ENCODE peak calls at places on chromosomes 13 and 19, in four cellular contexts. One of them, this sample, is unnamed.

GRCh38 chr19:2034729-2035589 is 16.1 kb downstream of the MKNK2 start:
- DNase-seq in activated T-cell treated with anti-CD3 and anti-CD28 coated beads, Interleukin-2, amount 50 U/mL, for 1 hour: peak; percentile 74
- DNase-seq in OCI-LY7: peak; percentile 89
- DNase-seq in stimulated activated CD4-positive, alpha-beta T cell treated with anti-CD3 and anti-CD28 coated beads, Interleukin-2, amount 100 ng/mL, for 48 hours: peak; percentile 67
- DNase-seq in this sample: peak; percentile 74

GRCh38 chr13:98998831-98999634 is 21.2 kb upstream of the DOCK9 start:
- DNase-seq in stimulated activated CD4-positive, alpha-beta T cell treated with anti-CD3 and anti-CD28 coated beads, Interleukin-2, amount 100 ng/mL, for 48 hours: no peak
- DNase-seq in OCI-LY7: no peak
- DNase-seq in activated T-cell treated with anti-CD3 and anti-CD28 coated beads, Interleukin-2, amount 50 U/mL, for 1 hour: peak; percentile 43
- DNase-seq in this sample: no peak

GRCh38 chr19:16400911-16401675 is 70.7 kb downstream of the EPS15L1 start:
- DNase-seq in stimulated activated CD4-positive, alpha-beta T cell treated with anti-CD3 and anti-CD28 coated beads, Interleukin-2, amount 100 ng/mL, for 48 hours: no peak
- DNase-seq in OCI-LY7: no peak
- DNase-seq in activated T-cell treated with anti-CD3 and anti-CD28 coated beads, Interleukin-2, amount 50 U/mL, for 1 hour: no peak
- DNase-seq in this sample: no peak

GRCh38 chr13:93727301-93728141 is 500.9 kb downstream of the GPC6 start:
- DNase-seq in activated T-cell treated with anti-CD3 and anti-CD28 coated beads, Interleukin-2, amount 50 U/mL, for 1 hour: no peak
- DNase-seq in stimulated activated CD4-positive, alpha-beta T cell treated with anti-CD3 and anti-CD28 coated beads, Interleukin-2, amount 100 ng/mL, for 48 hours: no peak
- DNase-seq in OCI-LY7: no peak
- DNase-seq in this sample: no peak

GRCh38 chr19:6590458-6591319 is at the start of gene CD70:
- DNase-seq in stimulated activated CD4-positive, alpha-beta T cell treated with anti-CD3 and anti-CD28 coated beads, Interleukin-2, amount 100 ng/mL, for 48 hours: peak; percentile 44
- DNase-seq in OCI-LY7: peak; percentile 95
- DNase-seq in activated T-cell treated with anti-CD3 and anti-CD28 coated beads, Interleukin-2, amount 50 U/mL, for 1 hour: peak; percentile 53
- DNase-seq in this sample: peak; percentile 67

GRCh38 chr13:20136781-20137703 is 23.8 kb downstream of the GJA3 start:
- DNase-seq in stimulated activated CD4-positive, alpha-beta T cell treated with anti-CD3 and anti-CD28 coated beads, Interleukin-2, amount 100 ng/mL, for 48 hours: peak; percentile 56
- DNase-seq in activated T-cell treated with anti-CD3 and anti-CD28 coated beads, Interleukin-2, amount 50 U/mL, for 1 hour: peak; percentile 47
- DNase-seq in OCI-LY7: no peak
- DNase-seq in this sample: peak; percentile 65

GRCh38 chr19:31355330-31356289 is 6.4 kb upstream of the TSHZ3 start:
- DNase-seq in stimulated activated CD4-positive, alpha-beta T cell treated with anti-CD3 and anti-CD28 coated beads, Interleukin-2, amount 100 ng/mL, for 48 hours: no peak
- DNase-seq in activated T-cell treated with anti-CD3 and anti-CD28 coated beads, Interleukin-2, amount 50 U/mL, for 1 hour: no peak
- DNase-seq in OCI-LY7: no peak
- DNase-seq in this sample: no peak

GRCh38 chr19:2047449-2048103 is 3.5 kb downstream of the MKNK2 start:
- DNase-seq in OCI-LY7: no peak
- DNase-seq in stimulated activated CD4-positive, alpha-beta T cell treated with anti-CD3 and anti-CD28 coated beads, Interleukin-2, amount 100 ng/mL, for 48 hours: no peak
- DNase-seq in activated T-cell treated with anti-CD3 and anti-CD28 coated beads, Interleukin-2, amount 50 U/mL, for 1 hour: no peak
- DNase-seq in this sample: no peak

GRCh38 chr19:4977299-4978174 is 8.6 kb downstream of the KDM4B start:
- DNase-seq in stimulated activated CD4-positive, alpha-beta T cell treated with anti-CD3 and anti-CD28 coated beads, Interleukin-2, amount 100 ng/mL, for 48 hours: no peak
- DNase-seq in activated T-cell treated with anti-CD3 and anti-CD28 coated beads, Interleukin-2, amount 50 U/mL, for 1 hour: no peak
- DNase-seq in OCI-LY7: no peak
- DNase-seq in this sample: no peak

GRCh38 chr13:84686458-84686857 is 804.2 kb upstream of the SLITRK1 start:
- DNase-seq in stimulated activated CD4-positive, alpha-beta T cell treated with anti-CD3 and anti-CD28 coated beads, Interleukin-2, amount 100 ng/mL, for 48 hours: no peak
- DNase-seq in activated T-cell treated with anti-CD3 and anti-CD28 coated beads, Interleukin-2, amount 50 U/mL, for 1 hour: no peak
- DNase-seq in OCI-LY7: no peak
- DNase-seq in this sample: no peak

GRCh38 chr19:44113784-44114390 is 688 bp downstream of the ZNF225 start:
- DNase-seq in OCI-LY7: no peak
- DNase-seq in stimulated activated CD4-positive, alpha-beta T cell treated with anti-CD3 and anti-CD28 coated beads, Interleukin-2, amount 100 ng/mL, for 48 hours: no peak
- DNase-seq in activated T-cell treated with anti-CD3 and anti-CD28 coated beads, Interleukin-2, amount 50 U/mL, for 1 hour: no peak
- DNase-seq in this sample: no peak

GRCh38 chr19:16527971-16528521 is 14.2 kb downstream of the CHERP start:
- DNase-seq in stimulated activated CD4-positive, alpha-beta T cell treated with anti-CD3 and anti-CD28 coated beads, Interleukin-2, amount 100 ng/mL, for 48 hours: peak; percentile 45
- DNase-seq in activated T-cell treated with anti-CD3 and anti-CD28 coated beads, Interleukin-2, amount 50 U/mL, for 1 hour: peak; percentile 63
- DNase-seq in OCI-LY7: peak; percentile 37
- DNase-seq in this sample: peak; percentile 26

GRCh38 chr13:21608961-21609360 is 5.0 kb upstream of the MICU2 start:
- DNase-seq in stimulated activated CD4-positive, alpha-beta T cell treated with anti-CD3 and anti-CD28 coated beads, Interleukin-2, amount 100 ng/mL, for 48 hours: no peak
- DNase-seq in activated T-cell treated with anti-CD3 and anti-CD28 coated beads, Interleukin-2, amount 50 U/mL, for 1 hour: no peak
- DNase-seq in OCI-LY7: no peak
- DNase-seq in this sample: no peak

GRCh38 chr19:38389101-38389925 is 816 bp downstream of the SPRED3 start:
- DNase-seq in activated T-cell treated with anti-CD3 and anti-CD28 coated beads, Interleukin-2, amount 50 U/mL, for 1 hour: no peak
- DNase-seq in OCI-LY7: no peak
- DNase-seq in stimulated activated CD4-positive, alpha-beta T cell treated with anti-CD3 and anti-CD28 coated beads, Interleukin-2, amount 100 ng/mL, for 48 hours: no peak
- DNase-seq in this sample: no peak

GRCh38 chr19:369256-369655 is 24.7 kb upstream of the MIER2 start:
- DNase-seq in activated T-cell treated with anti-CD3 and anti-CD28 coated beads, Interleukin-2, amount 50 U/mL, for 1 hour: no peak
- DNase-seq in OCI-LY7: no peak
- DNase-seq in stimulated activated CD4-positive, alpha-beta T cell treated with anti-CD3 and anti-CD28 coated beads, Interleukin-2, amount 100 ng/mL, for 48 hours: no peak
- DNase-seq in this sample: peak; percentile 1

GRCh38 chr13:101695870-101696516 is 243.5 kb downstream of the ITGBL1 start:
- DNase-seq in OCI-LY7: no peak
- DNase-seq in stimulated activated CD4-positive, alpha-beta T cell treated with anti-CD3 and anti-CD28 coated beads, Interleukin-2, amount 100 ng/mL, for 48 hours: no peak
- DNase-seq in activated T-cell treated with anti-CD3 and anti-CD28 coated beads, Interleukin-2, amount 50 U/mL, for 1 hour: no peak
- DNase-seq in this sample: no peak

GRCh38 chr13:76307157-76307556 is 579.0 kb downstream of the KCTD12 start:
- DNase-seq in stimulated activated CD4-positive, alpha-beta T cell treated with anti-CD3 and anti-CD28 coated beads, Interleukin-2, amount 100 ng/mL, for 48 hours: no peak
- DNase-seq in activated T-cell treated with anti-CD3 and anti-CD28 coated beads, Interleukin-2, amount 50 U/mL, for 1 hour: no peak
- DNase-seq in OCI-LY7: no peak
- DNase-seq in this sample: no peak

GRCh38 chr19:39097721-39098120 is 13.6 kb downstream of the ACP7 start:
- DNase-seq in activated T-cell treated with anti-CD3 and anti-CD28 coated beads, Interleukin-2, amount 50 U/mL, for 1 hour: no peak
- DNase-seq in OCI-LY7: no peak
- DNase-seq in stimulated activated CD4-positive, alpha-beta T cell treated with anti-CD3 and anti-CD28 coated beads, Interleukin-2, amount 100 ng/mL, for 48 hours: no peak
- DNase-seq in this sample: no peak

GRCh38 chr19:29858621-29859020 is 46.8 kb downstream of the CCNE1 start:
- DNase-seq in activated T-cell treated with anti-CD3 and anti-CD28 coated beads, Interleukin-2, amount 50 U/mL, for 1 hour: no peak
- DNase-seq in OCI-LY7: no peak
- DNase-seq in stimulated activated CD4-positive, alpha-beta T cell treated with anti-CD3 and anti-CD28 coated beads, Interleukin-2, amount 100 ng/mL, for 48 hours: no peak
- DNase-seq in this sample: no peak

GRCh38 chr19:19568802-19569756 is 31.0 kb downstream of the CILP2 start:
- DNase-seq in activated T-cell treated with anti-CD3 and anti-CD28 coated beads, Interleukin-2, amount 50 U/mL, for 1 hour: no peak
- DNase-seq in OCI-LY7: no peak
- DNase-seq in stimulated activated CD4-positive, alpha-beta T cell treated with anti-CD3 and anti-CD28 coated beads, Interleukin-2, amount 100 ng/mL, for 48 hours: no peak
- DNase-seq in this sample: no peak

GRCh38 chr19:35903550-35904179 is 1.3 kb downstream of the HCST start:
- DNase-seq in OCI-LY7: peak; percentile 96
- DNase-seq in activated T-cell treated with anti-CD3 and anti-CD28 coated beads, Interleukin-2, amount 50 U/mL, for 1 hour: peak; percentile 87
- DNase-seq in stimulated activated CD4-positive, alpha-beta T cell treated with anti-CD3 and anti-CD28 coated beads, Interleukin-2, amount 100 ng/mL, for 48 hours: peak; percentile 77
- DNase-seq in this sample: peak; percentile 89

GRCh38 chr13:97108535-97108910 is 113.6 kb upstream of the MBNL2 start:
- DNase-seq in OCI-LY7: no peak
- DNase-seq in stimulated activated CD4-positive, alpha-beta T cell treated with anti-CD3 and anti-CD28 coated beads, Interleukin-2, amount 100 ng/mL, for 48 hours: no peak
- DNase-seq in activated T-cell treated with anti-CD3 and anti-CD28 coated beads, Interleukin-2, amount 50 U/mL, for 1 hour: no peak
- DNase-seq in this sample: peak; percentile 67

GRCh38 chr19:19817357-19817756 is 4.2 kb downstream of the ZNF506 start:
- DNase-seq in stimulated activated CD4-positive, alpha-beta T cell treated with anti-CD3 and anti-CD28 coated beads, Interleukin-2, amount 100 ng/mL, for 48 hours: peak; percentile 22
- DNase-seq in OCI-LY7: no peak
- DNase-seq in activated T-cell treated with anti-CD3 and anti-CD28 coated beads, Interleukin-2, amount 50 U/mL, for 1 hour: peak; percentile 42
- DNase-seq in this sample: no peak

GRCh38 chr13:43094901-43095300 is 71.5 kb downstream of the DNAJC15 start:
- DNase-seq in activated T-cell treated with anti-CD3 and anti-CD28 coated beads, Interleukin-2, amount 50 U/mL, for 1 hour: no peak
- DNase-seq in stimulated activated CD4-positive, alpha-beta T cell treated with anti-CD3 and anti-CD28 coated beads, Interleukin-2, amount 100 ng/mL, for 48 hours: no peak
- DNase-seq in OCI-LY7: no peak
- DNase-seq in this sample: no peak

GRCh38 chr13:45604892-45605291 is 10.6 kb downstream of the ERICH6B start:
- DNase-seq in stimulated activated CD4-positive, alpha-beta T cell treated with anti-CD3 and anti-CD28 coated beads, Interleukin-2, amount 100 ng/mL, for 48 hours: no peak
- DNase-seq in OCI-LY7: no peak
- DNase-seq in activated T-cell treated with anti-CD3 and anti-CD28 coated beads, Interleukin-2, amount 50 U/mL, for 1 hour: no peak
- DNase-seq in this sample: no peak

GRCh38 chr13:40271511-40271910 is 394.9 kb downstream of the FOXO1 start:
- DNase-seq in OCI-LY7: peak; percentile 27
- DNase-seq in activated T-cell treated with anti-CD3 and anti-CD28 coated beads, Interleukin-2, amount 50 U/mL, for 1 hour: no peak
- DNase-seq in stimulated activated CD4-positive, alpha-beta T cell treated with anti-CD3 and anti-CD28 coated beads, Interleukin-2, amount 100 ng/mL, for 48 hours: no peak
- DNase-seq in this sample: no peak

This sample was measured in RPMI8226.